ENCODE peak calls at places on chromosomes 16 and 17, in eight cellular contexts. W is gastrocnemius medialis, X is HFF-Myc, K is RWPE2, F is HCT116, Q is choroid plexus epithelial cell, A is colonic mucosa, N is cardiac muscle cell. H is an unnamed sample.

GRCh38 chr17:50259484-50260324 is 14.6 kb upstream of the TMEM92 start:
- DNase-seq in W (no peak), X (no peak), K (peak), F (no peak), Q (no peak), A (no peak), N (no peak), H (no peak)

GRCh38 chr16:13873835-13874438 is 46.0 kb upstream of the ERCC4 start:
- DNase-seq in W (no peak), X (no peak), K (no peak), F (peak), Q (peak), A (no peak), N (peak), H (no peak)

GRCh38 chr16:66052745-66053144 is 313.7 kb upstream of the CDH5 start:
- DNase-seq in W (no peak), X (no peak), K (no peak), F (no peak), Q (peak), A (no peak), N (no peak), H (no peak)

GRCh38 chr17:45370949-45371413 is 54.2 kb upstream of the MAP3K14 start:
- DNase-seq in W (no peak), X (no peak), K (peak), F (peak), Q (peak), A (no peak), N (no peak), H (no peak)

GRCh38 chr17:68344701-68345136 is 53.4 kb downstream of the ARSG start:
- DNase-seq in W (no peak), X (no peak), K (no peak), F (no peak), Q (no peak), A (no peak), N (peak), H (no peak)

GRCh38 chr17:17749921-17750320 is 68.7 kb downstream of the RAI1 start:
- DNase-seq in W (peak), X (peak), K (no peak), F (peak), Q (peak), A (peak), N (peak), H (no peak)

GRCh38 chr17:70187383-70187782 is 18.1 kb downstream of the KCNJ2 start:
- DNase-seq in W (no peak), X (no peak), K (no peak), F (no peak), Q (peak), A (no peak), N (no peak), H (no peak)

GRCh38 chr17:76262732-76263344 is 2.3 kb upstream of the UBALD2 start:
- DNase-seq in W (peak), X (no peak), K (no peak), F (no peak), Q (no peak), A (peak), N (no peak), H (no peak)

GRCh38 chr16:50303041-50303604 is 36.8 kb downstream of the ADCY7 start:
- DNase-seq in W (no peak), X (no peak), K (no peak), F (no peak), Q (peak), A (no peak), N (peak), H (no peak)

GRCh38 chr17:79154446-79154845 is 79.8 kb downstream of the ENGASE start:
- DNase-seq in W (no peak), X (no peak), K (no peak), F (no peak), Q (no peak), A (no peak), N (no peak), H (no peak)

GRCh38 chr16:62240722-62241121 is 204.5 kb upstream of the CDH8 start:
- DNase-seq in W (no peak), X (no peak), K (no peak), F (no peak), Q (no peak), A (no peak), N (no peak), H (no peak)

GRCh38 chr17:5785867-5786509 is 201.7 kb upstream of the NLRP1 start:
- DNase-seq in W (no peak), X (no peak), K (no peak), F (no peak), Q (peak), A (no peak), N (no peak), H (no peak)

GRCh38 chr16:4624827-4625616 is 396 bp downstream of the MGRN1 start:
- DNase-seq in W (peak), X (no peak), K (no peak), F (no peak), Q (peak), A (peak), N (peak), H (no peak)

GRCh38 chr16:11796227-11797165 is 562 bp downstream of the ZC3H7A start:
- DNase-seq in W (peak), X (no peak), K (peak), F (no peak), Q (peak), A (peak), N (peak), H (no peak)

GRCh38 chr17:15350777-15351486 is 9.5 kb upstream of the TEKT3 start:
- DNase-seq in W (no peak), X (no peak), K (no peak), F (no peak), Q (no peak), A (no peak), N (no peak), H (no peak)

GRCh38 chr16:66293207-66293735 is 73.2 kb upstream of the CDH5 start:
- DNase-seq in W (no peak), X (no peak), K (peak), F (no peak), Q (no peak), A (no peak), N (no peak), H (no peak)

GRCh38 chr16:26263406-26263805 is 571.6 kb downstream of the HS3ST4 start:
- DNase-seq in W (no peak), X (no peak), K (no peak), F (no peak), Q (no peak), A (no peak), N (no peak), H (no peak)

GRCh38 chr16:920722-921121 is 50.1 kb downstream of the LMF1 start:
- DNase-seq in W (peak), X (no peak), K (no peak), F (no peak), Q (peak), A (no peak), N (peak), H (peak)

GRCh38 chr17:2020721-2021120 is 4.4 kb downstream of the RTN4RL1 start:
- DNase-seq in W (no peak), X (no peak), K (no peak), F (no peak), Q (no peak), A (no peak), N (no peak), H (no peak)

GRCh38 chr16:89921699-89922476 is 1.3 kb upstream of the TUBB3 start:
- DNase-seq in W (no peak), X (peak), K (peak), F (peak), Q (peak), A (peak), N (peak), H (peak)

GRCh38 chr16:10598157-10598556 is 17.8 kb upstream of the EMP2 start:
- DNase-seq in W (no peak), X (no peak), K (no peak), F (no peak), Q (no peak), A (peak), N (no peak), H (no peak)

GRCh38 chr17:37147301-37147812 is 198.6 kb downstream of the AATF start:
- DNase-seq in W (no peak), X (no peak), K (no peak), F (no peak), Q (peak), A (no peak), N (peak), H (no peak)

GRCh38 chr17:72388765-72389473 is 268.1 kb downstream of the SOX9 start:
- DNase-seq in W (no peak), X (no peak), K (peak), F (peak), Q (no peak), A (no peak), N (peak), H (no peak)

GRCh38 chr17:63626551-63627228 is 4.5 kb downstream of the MAP3K3 start:
- DNase-seq in W (no peak), X (no peak), K (no peak), F (no peak), Q (peak), A (no peak), N (peak), H (no peak)

GRCh38 chr17:63622571-63623390 is 564 bp downstream of the MAP3K3 start:
- DNase-seq in W (peak), X (no peak), K (peak), F (no peak), Q (peak), A (peak), N (peak), H (no peak)

GRCh38 chr17:63621229-63621683 is 961 bp upstream of the MAP3K3 start:
- DNase-seq in W (no peak), X (no peak), K (no peak), F (no peak), Q (no peak), A (no peak), N (no peak), H (no peak)

GRCh38 chr17:63621684-63622570 is at the start of gene MAP3K3:
- DNase-seq in W (peak), X (peak), K (peak), F (peak), Q (peak), A (peak), N (peak), H (peak)

GRCh38 chr17:63623786-63624185 is 1.6 kb downstream of the MAP3K3 start:
- DNase-seq in W (no peak), X (no peak), K (no peak), F (no peak), Q (no peak), A (no peak), N (no peak), H (no peak)
- H3K4me3 ChIP-seq in W (peak), X (peak), K (peak), F (peak), Q (peak), A (peak), N (peak), H (peak)

GRCh38 chr17:74749262-74750038 is 1.0 kb downstream of the NHERF1 start:
- DNase-seq in W (no peak), X (no peak), K (no peak), F (no peak), Q (no peak), A (peak), N (no peak), H (no peak)

GRCh38 chr17:74746922-74747321 is 1.5 kb upstream of the NHERF1 start:
- DNase-seq in W (no peak), X (no peak), K (no peak), F (no peak), Q (no peak), A (no peak), N (peak), H (no peak)

GRCh38 chr17:74750039-74750326 is 1.6 kb downstream of the NHERF1 start:
- DNase-seq in W (no peak), X (no peak), K (no peak), F (no peak), Q (no peak), A (no peak), N (no peak), H (no peak)

GRCh38 chr17:74748279-74748528 is 224 bp upstream of the NHERF1 start:
- DNase-seq in W (no peak), X (no peak), K (no peak), F (no peak), Q (no peak), A (no peak), N (no peak), H (no peak)

DNA sequence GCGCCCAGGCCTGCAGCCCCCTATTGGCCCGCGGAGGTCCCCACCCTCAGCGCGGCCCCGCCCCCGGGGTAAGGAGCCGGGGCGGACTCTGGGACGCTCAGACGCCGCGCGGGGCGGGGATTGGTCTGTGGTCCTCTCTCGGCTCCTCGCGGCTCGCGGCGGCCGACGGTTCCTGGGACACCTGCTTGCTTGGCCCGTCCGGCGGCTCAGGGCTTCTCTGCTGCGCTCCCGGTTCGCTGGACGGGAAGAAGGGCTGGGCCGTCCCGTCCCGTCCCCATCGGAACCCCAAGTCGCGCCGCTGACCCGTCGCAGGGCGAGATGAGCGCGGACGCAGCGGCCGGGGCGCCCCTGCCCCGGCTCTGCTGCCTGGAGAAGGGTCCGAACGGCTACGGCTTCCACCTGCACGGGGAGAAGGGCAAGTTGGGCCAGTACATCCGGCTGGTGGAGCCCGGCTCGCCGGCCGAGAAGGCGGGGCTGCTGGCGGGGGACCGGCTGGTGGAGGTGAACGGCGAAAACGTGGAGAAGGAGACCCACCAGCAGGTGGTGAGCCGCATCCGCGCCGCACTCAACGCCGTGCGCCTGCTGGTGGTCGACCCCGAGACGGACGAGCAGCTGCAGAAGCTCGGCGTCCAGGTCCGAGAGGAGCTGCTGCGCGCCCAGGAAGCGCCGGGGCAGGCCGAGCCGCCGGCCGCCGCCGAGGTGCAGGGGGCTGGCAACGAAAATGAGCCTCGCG is at the start of gene NHERF1:
- DNase-seq in W (peak), X (peak), K (peak), F (peak), Q (peak), A (peak), N (peak), H (peak)
- TF ChIP-seq CTCF in W (no peak), X (no peak), K (peak), F (peak), Q (peak), A (no peak), N (no peak), H (peak)

GRCh38 chr16:56742030-56742984 is 12.4 kb downstream of the NUP93 start:
- DNase-seq in W (no peak), X (peak), K (no peak), F (peak), Q (peak), A (no peak), N (peak), H (peak)
- H3K4me3 ChIP-seq in W (no peak), X (no peak), K (no peak), F (no peak), Q (no peak), A (no peak), N (no peak), H (peak)

DNA sequence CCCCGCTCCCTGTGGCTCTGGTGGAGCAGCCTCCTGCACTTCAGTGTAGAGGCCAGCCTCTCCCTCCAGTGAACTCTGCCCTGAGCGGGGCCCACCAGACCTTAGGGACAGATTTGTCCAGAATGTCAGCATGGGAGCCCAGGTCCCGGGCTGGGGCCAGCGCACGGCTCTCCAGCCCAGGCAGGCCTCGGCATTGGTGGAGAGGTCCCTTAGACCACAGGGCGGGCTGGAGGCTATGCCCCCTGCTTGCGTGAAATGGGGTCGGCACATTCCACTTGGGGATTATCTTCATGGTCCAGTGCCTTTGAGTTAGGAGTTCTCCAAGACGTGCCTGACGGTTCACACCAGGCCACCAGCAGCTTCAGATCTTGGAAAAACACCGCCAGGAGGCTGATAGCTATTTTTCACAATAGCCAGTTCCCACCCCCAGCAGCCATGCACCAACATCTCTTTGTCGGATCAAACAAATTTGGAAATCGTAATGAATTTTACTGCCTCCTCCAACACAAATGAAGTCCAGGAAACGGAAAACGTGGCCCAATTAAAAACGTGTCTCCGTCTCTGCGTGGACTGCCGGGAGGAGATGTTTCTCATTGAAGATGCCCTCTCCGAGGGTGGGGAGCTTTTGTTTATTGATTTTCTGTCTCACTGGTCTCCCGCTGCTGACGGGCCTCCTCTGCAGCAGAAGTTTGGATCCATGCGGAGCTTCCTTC is 110.0 kb upstream of the CIBAR2 start:
- DNase-seq in W (no peak), X (no peak), K (no peak), F (no peak), Q (peak), A (no peak), N (no peak), H (no peak)
- TF ChIP-seq CTCF in W (no peak), X (no peak), K (no peak), F (no peak), Q (no peak), A (no peak), N (no peak), H (no peak)

GRCh38 chr17:4584835-4585187 is 482 bp downstream of the SMTNL2 start:
- DNase-seq in W (no peak), X (no peak), K (no peak), F (no peak), Q (no peak), A (no peak), N (no peak), H (no peak)
- H3K4me3 ChIP-seq in W (peak), X (no peak), K (peak), F (peak), Q (no peak), A (peak), N (peak), H (no peak)

GRCh38 chr17:74960739-74961342 is 11.7 kb downstream of the HID1 start:
- DNase-seq in W (no peak), X (no peak), K (no peak), F (peak), Q (peak), A (peak), N (peak), H (no peak)
- TF ChIP-seq CTCF in W (no peak), X (peak), K (no peak), F (peak), Q (peak), A (no peak), N (peak), H (peak)

H was measured in AG04449.